ENCODE peak calls at places on chromosomes 12 and 14, in six cellular contexts. M, K, O, X, E and N are unnamed samples.
A peak's percentile ranks its signal among the peaks of the same experiment; 100 is the strongest.

GRCh38 chr12:120235369-120236123 is 30.0 kb downstream of the PXN start:
- DNase-seq in K (no peak), E (peak; percentile 72), X (peak; percentile 52), O (no peak), M (no peak), N (peak; percentile 39)

GRCh38 chr14:41016213-41016612 is 590.5 kb upstream of the LRFN5 start:
- DNase-seq in M (no peak), O (no peak), X (no peak), K (no peak), E (no peak), N (no peak)

GRCh38 chr12:48000878-48001321 is 3.4 kb downstream of the COL2A1 start:
- DNase-seq in K (peak; percentile 47), E (peak; percentile 82), X (peak; percentile 63), M (no peak), O (peak; percentile 37), N (peak; percentile 93)

GRCh38 chr14:67357583-67358354 is 1.8 kb downstream of the ATP6V1D start:
- DNase-seq in K (peak; percentile 30), O (no peak), E (no peak), M (no peak), X (peak; percentile 38), N (no peak)

GRCh38 chr12:12686925-12687324 is 9.1 kb downstream of the GPR19 start:
- DNase-seq in X (no peak), O (no peak), E (no peak), K (peak; percentile 59), M (no peak), N (no peak)

GRCh38 chr12:6182279-6182898 is 17.8 kb upstream of the CD9 start:
- DNase-seq in O (no peak), K (peak; percentile 68), E (peak; percentile 50), X (peak; percentile 93), M (no peak), N (peak; percentile 96)

GRCh38 chr14:104968541-104969401 is 9.4 kb downstream of the AHNAK2 start:
- DNase-seq in E (peak; percentile 52), M (no peak), O (no peak), K (no peak), X (peak; percentile 65), N (peak; percentile 75)

GRCh38 chr12:124395986-124396385 is 101.1 kb downstream of the RFLNA start:
- DNase-seq in O (no peak), E (no peak), K (no peak), M (no peak), X (no peak), N (no peak)

GRCh38 chr12:67626156-67626555 is 22.4 kb upstream of the DYRK2 start:
- DNase-seq in X (no peak), E (no peak), M (no peak), K (no peak), O (no peak), N (no peak)

GRCh38 chr12:92075425-92075891 is 70.2 kb downstream of the BTG1 start:
- DNase-seq in K (peak; percentile 72), M (no peak), E (no peak), O (no peak), X (peak; percentile 65), N (peak; percentile 61)

GRCh38 chr14:89537911-89538310 is 120.9 kb upstream of the FOXN3 start:
- DNase-seq in M (no peak), K (no peak), X (no peak), O (no peak), E (no peak), N (no peak)

GRCh38 chr14:105043656-105044055 is 21.6 kb downstream of the GPR132 start:
- DNase-seq in E (no peak), O (no peak), X (no peak), K (no peak), M (no peak), N (no peak)

GRCh38 chr14:32004300-32004699 is 72.8 kb upstream of the ARHGAP5 start:
- DNase-seq in K (no peak), X (peak; percentile 88), E (no peak), M (no peak), O (no peak), N (no peak)

GRCh38 chr14:104357689-104358527 is 219.5 kb downstream of the KIF26A start:
- DNase-seq in E (peak; percentile 18), M (no peak), X (no peak), O (no peak), K (no peak), N (no peak)

GRCh38 chr12:70609203-70609602 is 28.0 kb downstream of the PTPRB start:
- DNase-seq in X (no peak), K (no peak), O (no peak), E (no peak), M (no peak), N (no peak)

GRCh38 chr12:110348431-110349059 is 55.0 kb downstream of the ANAPC7 start:
- DNase-seq in E (no peak), X (no peak), M (no peak), K (no peak), O (no peak), N (no peak)

GRCh38 chr14:71923471-71923870 is 8.8 kb upstream of the RGS6 start:
- DNase-seq in X (no peak), O (no peak), M (no peak), K (no peak), E (no peak), N (no peak)

GRCh38 chr12:110557300-110557699 is 25.8 kb downstream of the PPTC7 start:
- DNase-seq in O (no peak), X (no peak), M (no peak), E (no peak), K (no peak), N (no peak)

GRCh38 chr12:50365709-50366406 is 30.6 kb downstream of the FAM186A start:
- DNase-seq in M (no peak), E (no peak), O (no peak), X (no peak), K (no peak), N (no peak)

GRCh38 chr12:130200445-130200844 is 38.2 kb downstream of the FZD10 start:
- DNase-seq in E (no peak), K (no peak), O (no peak), X (no peak), M (no peak), N (no peak)

GRCh38 chr12:54383041-54383609 is 1.4 kb downstream of the ZNF385A start:
- DNase-seq in E (no peak), X (peak; percentile 97), M (no peak), O (no peak), K (peak; percentile 96), N (peak; percentile 85)

GRCh38 chr14:33357225-33358010 is 418.7 kb downstream of the NPAS3 start:
- DNase-seq in K (no peak), X (no peak), E (no peak), M (no peak), O (no peak), N (no peak)

GRCh38 chr14:99137001-99137700 is 134.8 kb downstream of the BCL11B start:
- DNase-seq in M (no peak), K (no peak), X (no peak), E (peak; percentile 23), O (no peak), N (no peak)

GRCh38 chr14:21097616-21098133 is 780 bp downstream of the ZNF219 start:
- DNase-seq in E (peak; percentile 61), O (no peak), M (no peak), X (no peak), K (no peak), N (no peak)
- H4K8ac ChIP-seq in E (no peak overlapping the region), O (no peak overlapping the region), M (no peak overlapping the region), X (no peak overlapping the region), K (no peak overlapping the region), N (peak overlapping the region; percentile 13)

DNA sequence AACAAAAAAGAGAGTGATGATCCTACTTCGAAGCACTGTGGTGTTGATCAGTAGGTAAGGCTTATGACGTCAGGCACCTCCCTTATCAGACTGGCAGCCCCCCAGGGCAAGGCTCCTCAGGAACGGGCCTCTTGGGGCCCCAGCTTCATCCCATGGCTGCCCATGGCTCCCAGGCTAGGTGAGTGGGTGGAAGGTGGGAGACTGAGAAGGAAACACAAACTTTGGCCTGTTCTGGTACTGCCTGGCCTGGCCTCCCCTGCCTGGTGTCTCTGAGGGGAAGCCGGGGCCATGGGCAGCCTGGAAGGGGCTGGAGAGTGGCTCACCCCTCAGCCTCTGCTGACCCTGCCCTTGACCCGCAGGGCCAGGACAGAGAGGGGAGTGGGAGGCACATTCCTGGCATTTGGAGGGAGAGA is 38.9 kb downstream of the KRT80 start:
- DNase-seq in X (no peak), K (no peak), M (no peak), O (no peak), E (no peak), N (no peak)
- H3K4me2 ChIP-seq in X (no peak overlapping the region), K (no peak overlapping the region), M (peak overlapping the region; percentile 0), O (no peak overlapping the region), E (no peak overlapping the region), N (no peak overlapping the region)

GRCh38 chr14:101867854-101868253 is 96.5 kb upstream of the DYNC1H1 start:
- DNase-seq in E (no peak), O (no peak), X (no peak), M (no peak), K (no peak), N (no peak)
- H4K8ac ChIP-seq in E (no peak overlapping the region), O (no peak overlapping the region), X (no peak overlapping the region), M (no peak overlapping the region), K (no peak overlapping the region), N (no peak overlapping the region)

DNA sequence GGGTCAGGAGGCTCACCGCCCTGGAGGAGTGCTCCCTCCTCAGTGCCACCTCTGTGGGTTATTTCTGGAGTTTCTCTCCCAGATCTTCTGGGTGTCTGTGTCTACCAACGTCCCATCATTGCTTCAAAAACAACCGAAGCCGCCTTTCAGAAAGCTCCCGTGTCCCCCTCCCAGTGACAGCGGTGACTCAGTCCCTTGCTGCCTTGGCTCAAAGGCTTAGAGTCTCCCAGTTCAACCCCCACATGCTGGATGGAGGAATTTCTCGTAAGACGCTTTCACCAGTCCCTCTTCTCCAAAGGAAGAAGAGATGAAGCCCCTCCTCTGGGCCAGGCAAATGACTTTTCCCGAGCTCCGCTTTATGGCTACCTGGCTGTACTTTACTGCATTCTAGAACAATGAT is 146.6 kb downstream of the RBM19 start:
- DNase-seq in O (no peak), E (no peak), M (no peak), X (no peak), K (no peak), N (no peak)
- H3K4me2 ChIP-seq in O (no peak overlapping the region), E (no peak overlapping the region), M (no peak overlapping the region), X (no peak overlapping the region), K (no peak overlapping the region), N (no peak overlapping the region)

GRCh38 chr12:118372541-118373495 is at the start of gene TAOK3:
- DNase-seq in M (peak; percentile 93), E (peak; percentile 100), X (peak; percentile 99), K (peak; percentile 97), O (peak; percentile 96), N (peak; percentile 98)
- H4K8ac ChIP-seq in M (no peak within 1 kb of the TSS), E (no peak within 1 kb of the TSS), X (peak within 1 kb of the TSS; percentile 12), K (peak within 1 kb of the TSS; percentile 73), O (no peak within 1 kb of the TSS), N (peak within 1 kb of the TSS; percentile 95)